ENCODE peak calls at places on chromosomes 3 and 15, in ten cellular contexts. H is activated gamma-delta T cell treated with anti-CD3 and anti-CD28 coated beads, Interleukin-2, amount 50 U/mL, for 16 hours; X is stimulated activated naive B cell treated with anti-CD40 and anti-IgM and Interleukin-4, amounts not matched to agents 10 μg/mL and 1 μg/mL and 100 μg/mL, for 72 hours; J is germinal center; W is Calu3; P is NCI-H1105; O is osteocyte; F is HEK293T; Z is Peyer's patch; A is type B pancreatic cell. Y is an unnamed sample.

GRCh38 chr15:74499366-74499765 is 38.4 kb upstream of the UBL7 start:
- DNase-seq in H (no peak), X (no peak), J (no peak), W (no peak), P (no peak), O (no peak), F (no peak), Z (no peak), A (no peak), Y (no peak)

GRCh38 chr15:65533057-65533752 is 2.9 kb downstream of the HACD3 start:
- DNase-seq in H (no peak), X (no peak), J (no peak), W (no peak), P (no peak), O (no peak), F (no peak), Z (no peak), A (no peak), Y (no peak)

GRCh38 chr3:12046406-12046805 is 42.2 kb downstream of the SYN2 start:
- DNase-seq in H (no peak), X (no peak), J (no peak), W (peak; percentile 4), P (no peak), O (no peak), F (peak; percentile 10), Z (no peak), A (no peak), Y (no peak)

GRCh38 chr3:131306242-131306641 is 75.3 kb upstream of the NUDT16 start:
- DNase-seq in H (no peak), X (no peak), J (no peak), W (no peak), P (no peak), O (no peak), F (no peak), Z (no peak), A (no peak), Y (no peak)

GRCh38 chr3:9406856-9407626 is 9.6 kb downstream of the SETD5 start:
- DNase-seq in H (no peak), X (no peak), J (no peak), W (no peak), P (no peak), O (no peak), F (no peak), Z (no peak), A (no peak), Y (no peak)

GRCh38 chr3:188901126-188901525 is 270.6 kb upstream of the TPRG1 start:
- DNase-seq in H (no peak), X (no peak), J (no peak), W (no peak), P (no peak), O (no peak), F (no peak), Z (no peak), A (no peak), Y (no peak)

GRCh38 chr15:92853222-92853621 is 46.9 kb upstream of the CHD2 start:
- DNase-seq in H (no peak), X (no peak), J (no peak), W (no peak), P (no peak), O (no peak), F (no peak), Z (peak; percentile 31), A (no peak), Y (no peak)

GRCh38 chr3:155496206-155496605 is 202.7 kb upstream of the STRIT1 start:
- DNase-seq in H (no peak), X (no peak), J (no peak), W (no peak), P (no peak), O (no peak), F (no peak), Z (no peak), A (no peak), Y (no peak)

GRCh38 chr15:99983171-99983891 is 250.1 kb upstream of the LYSMD4 start:
- DNase-seq in H (no peak), X (no peak), J (no peak), W (no peak), P (no peak), O (no peak), F (no peak), Z (no peak), A (no peak), Y (no peak)

GRCh38 chr3:120025520-120025919 is 68.7 kb downstream of the GSK3B start:
- DNase-seq in H (no peak), X (no peak), J (no peak), W (no peak), P (no peak), O (no peak), F (no peak), Z (no peak), A (no peak), Y (no peak)

GRCh38 chr3:169365993-169366915 is 297.3 kb downstream of the MECOM start:
- DNase-seq in H (no peak), X (no peak), J (no peak), W (no peak), P (peak; percentile 39), O (no peak), F (no peak), Z (no peak), A (no peak), Y (no peak)

GRCh38 chr3:185959609-185960517 is 22.0 kb upstream of the TRA2B start:
- DNase-seq in H (no peak), X (no peak), J (no peak), W (peak; percentile 65), P (no peak), O (no peak), F (no peak), Z (peak; percentile 53), A (no peak), Y (no peak)

GRCh38 chr3:122975163-122975923 is 52.2 kb downstream of the SEMA5B start:
- DNase-seq in H (no peak), X (peak; percentile 26), J (peak; percentile 45), W (no peak), P (peak; percentile 38), O (no peak), F (no peak), Z (no peak), A (no peak), Y (no peak)

GRCh38 chr15:91050128-91050455 is 27.7 kb upstream of the VPS33B start:
- DNase-seq in H (no peak), X (no peak), J (no peak), W (no peak), P (no peak), O (no peak), F (no peak), Z (no peak), A (no peak), Y (no peak)

GRCh38 chr15:30953731-30954378 is 37.6 kb downstream of the MTMR10 start:
- DNase-seq in H (no peak), X (no peak), J (no peak), W (no peak), P (no peak), O (no peak), F (no peak), Z (no peak), A (no peak), Y (no peak)

GRCh38 chr3:58627580-58627894 is 39.0 kb downstream of the FAM3D start:
- DNase-seq in H (no peak), X (no peak), J (no peak), W (peak; percentile 40), P (no peak), O (no peak), F (no peak), Z (no peak), A (no peak), Y (no peak)